ENCODE peak calls at places on chromosomes 13 and 19, in ten cellular contexts. O, F, L, K, J, G, X, W, Z and M are unnamed samples.

GRCh38 chr13:27289016-27289665 is 18.5 kb downstream of the RASL11A start:
- DNase-seq in O (no peak), F (no peak), L (no peak), K (no peak), J (no peak), G (no peak), X (no peak), W (no peak), Z (no peak), M (no peak)

GRCh38 chr19:46508206-46508605 is 12.5 kb upstream of the PNMA8B start:
- DNase-seq in O (no peak), F (no peak), L (no peak), K (no peak), J (no peak), G (no peak), X (no peak), W (peak), Z (no peak), M (no peak)

GRCh38 chr19:30719189-30719990 is 347.2 kb downstream of the ZNF536 start:
- DNase-seq in O (no peak), F (peak), L (peak), K (peak), J (peak), G (peak), X (peak), W (peak), Z (no peak), M (no peak)

GRCh38 chr19:6030214-6030507 is 52.2 kb upstream of the RANBP3 start:
- DNase-seq in O (no peak), F (no peak), L (no peak), K (no peak), J (no peak), G (peak), X (no peak), W (peak), Z (no peak), M (peak)

GRCh38 chr19:51066816-51067215 is 1.9 kb upstream of the KLK13 start:
- DNase-seq in O (no peak), F (no peak), L (no peak), K (no peak), J (no peak), G (no peak), X (no peak), W (no peak), Z (no peak), M (no peak)

GRCh38 chr13:93951153-93951552 is 528.3 kb downstream of the DCT start:
- DNase-seq in O (no peak), F (no peak), L (no peak), K (no peak), J (no peak), G (peak), X (no peak), W (peak), Z (no peak), M (no peak)

GRCh38 chr19:35213678-35214632 is 14.6 kb downstream of the FAM187B start:
- DNase-seq in O (peak), F (peak), L (peak), K (no peak), J (peak), G (peak), X (no peak), W (peak), Z (peak), M (peak)

GRCh38 chr13:24032674-24033073 is 127.8 kb upstream of the SPATA13 start:
- DNase-seq in O (no peak), F (no peak), L (no peak), K (no peak), J (no peak), G (peak), X (no peak), W (peak), Z (no peak), M (no peak)

GRCh38 chr13:21050288-21051197 is 10.8 kb downstream of the LATS2 start:
- DNase-seq in O (no peak), F (no peak), L (no peak), K (no peak), J (no peak), G (no peak), X (no peak), W (peak), Z (no peak), M (no peak)

GRCh38 chr13:19782049-19782726 is 557 bp downstream of the PSPC1 start:
- DNase-seq in O (peak), F (peak), L (peak), K (peak), J (peak), G (peak), X (peak), W (peak), Z (peak), M (peak)

GRCh38 chr13:68232351-68233130 is 1002.4 kb upstream of the PCDH9 start:
- DNase-seq in O (no peak), F (no peak), L (no peak), K (no peak), J (no peak), G (no peak), X (no peak), W (no peak), Z (no peak), M (no peak)

GRCh38 chr19:17873661-17874422 is 2.1 kb downstream of the SLC5A5 start:
- DNase-seq in O (no peak), F (no peak), L (peak), K (peak), J (no peak), G (no peak), X (no peak), W (peak), Z (no peak), M (peak)

GRCh38 chr13:43134896-43135295 is 111.5 kb downstream of the DNAJC15 start:
- DNase-seq in O (no peak), F (no peak), L (no peak), K (no peak), J (no peak), G (no peak), X (no peak), W (no peak), Z (no peak), M (no peak)

GRCh38 chr13:24925318-24926231 is 161.6 kb downstream of the RNF17 start:
- DNase-seq in O (no peak), F (no peak), L (no peak), K (no peak), J (no peak), G (no peak), X (no peak), W (no peak), Z (no peak), M (no peak)

GRCh38 chr19:5103061-5103701 is 134.3 kb downstream of the KDM4B start:
- DNase-seq in O (no peak), F (peak), L (no peak), K (no peak), J (peak), G (peak), X (peak), W (no peak), Z (peak), M (no peak)

GRCh38 chr13:25232937-25233515 is 54.3 kb downstream of the MTMR6 start:
- DNase-seq in O (no peak), F (no peak), L (no peak), K (no peak), J (no peak), G (peak), X (no peak), W (peak), Z (no peak), M (peak)

GRCh38 chr13:48816696-48817095 is 159.0 kb upstream of the FNDC3A start:
- DNase-seq in O (no peak), F (no peak), L (no peak), K (no peak), J (no peak), G (no peak), X (no peak), W (no peak), Z (no peak), M (no peak)

GRCh38 chr13:36913463-36913862 is 6.6 kb downstream of the SMAD9 start:
- DNase-seq in O (no peak), F (no peak), L (no peak), K (no peak), J (no peak), G (no peak), X (no peak), W (no peak), Z (no peak), M (no peak)

GRCh38 chr13:75135325-75135825 is 346.6 kb downstream of the TBC1D4 start:
- DNase-seq in O (no peak), F (no peak), L (no peak), K (no peak), J (no peak), G (peak), X (no peak), W (peak), Z (no peak), M (peak)

GRCh38 chr13:93420206-93420605 is 193.6 kb downstream of the GPC6 start:
- DNase-seq in O (no peak), F (no peak), L (no peak), K (no peak), J (no peak), G (no peak), X (no peak), W (no peak), Z (no peak), M (no peak)

GRCh38 chr13:93259527-93260080 is 33.0 kb downstream of the GPC6 start:
- DNase-seq in O (no peak), F (no peak), L (no peak), K (no peak), J (no peak), G (no peak), X (no peak), W (no peak), Z (no peak), M (no peak)

GRCh38 chr19:1131718-1132552 is 28.1 kb downstream of the GPX4 start:
- DNase-seq in O (peak), F (peak), L (peak), K (peak), J (peak), G (peak), X (peak), W (peak), Z (peak), M (peak)

GRCh38 chr19:41920878-41921277 is 7.4 kb downstream of the ERFL start:
- DNase-seq in O (no peak), F (no peak), L (no peak), K (no peak), J (no peak), G (no peak), X (no peak), W (no peak), Z (no peak), M (no peak)

GRCh38 chr13:42063105-42063504 is 14.7 kb downstream of the DGKH start:
- DNase-seq in O (no peak), F (no peak), L (no peak), K (no peak), J (no peak), G (no peak), X (no peak), W (no peak), Z (no peak), M (no peak)

GRCh38 chr19:42282036-42282762 is 13.1 kb downstream of the CIC start:
- DNase-seq in O (peak), F (no peak), L (no peak), K (no peak), J (no peak), G (no peak), X (no peak), W (peak), Z (peak), M (no peak)

GRCh38 chr19:55486043-55486970 is 1.3 kb downstream of the NAT14 start:
- DNase-seq in O (no peak), F (no peak), L (no peak), K (no peak), J (peak), G (peak), X (no peak), W (no peak), Z (no peak), M (peak)

GRCh38 chr19:33947565-33947964 is 150.9 kb downstream of the KCTD15 start:
- DNase-seq in O (peak), F (no peak), L (no peak), K (no peak), J (no peak), G (no peak), X (no peak), W (no peak), Z (peak), M (peak)

GRCh38 chr13:57629821-57630235 is 1.7 kb upstream of the PCDH17 start:
- DNase-seq in O (peak), F (peak), L (peak), K (peak), J (peak), G (peak), X (peak), W (peak), Z (peak), M (no peak)

GRCh38 chr13:19737844-19738557 is 44.7 kb downstream of the PSPC1 start:
- DNase-seq in O (no peak), F (no peak), L (no peak), K (no peak), J (no peak), G (no peak), X (no peak), W (no peak), Z (no peak), M (no peak)

GRCh38 chr13:44015133-44015532 is 135.4 kb downstream of the LACC1 start:
- DNase-seq in O (no peak), F (no peak), L (no peak), K (no peak), J (no peak), G (no peak), X (no peak), W (no peak), Z (no peak), M (no peak)

GRCh38 chr13:111153977-111154332 is 38.8 kb downstream of the ARHGEF7 start:
- DNase-seq in O (peak), F (no peak), L (no peak), K (peak), J (no peak), G (peak), X (peak), W (peak), Z (peak), M (peak)

DNA sequence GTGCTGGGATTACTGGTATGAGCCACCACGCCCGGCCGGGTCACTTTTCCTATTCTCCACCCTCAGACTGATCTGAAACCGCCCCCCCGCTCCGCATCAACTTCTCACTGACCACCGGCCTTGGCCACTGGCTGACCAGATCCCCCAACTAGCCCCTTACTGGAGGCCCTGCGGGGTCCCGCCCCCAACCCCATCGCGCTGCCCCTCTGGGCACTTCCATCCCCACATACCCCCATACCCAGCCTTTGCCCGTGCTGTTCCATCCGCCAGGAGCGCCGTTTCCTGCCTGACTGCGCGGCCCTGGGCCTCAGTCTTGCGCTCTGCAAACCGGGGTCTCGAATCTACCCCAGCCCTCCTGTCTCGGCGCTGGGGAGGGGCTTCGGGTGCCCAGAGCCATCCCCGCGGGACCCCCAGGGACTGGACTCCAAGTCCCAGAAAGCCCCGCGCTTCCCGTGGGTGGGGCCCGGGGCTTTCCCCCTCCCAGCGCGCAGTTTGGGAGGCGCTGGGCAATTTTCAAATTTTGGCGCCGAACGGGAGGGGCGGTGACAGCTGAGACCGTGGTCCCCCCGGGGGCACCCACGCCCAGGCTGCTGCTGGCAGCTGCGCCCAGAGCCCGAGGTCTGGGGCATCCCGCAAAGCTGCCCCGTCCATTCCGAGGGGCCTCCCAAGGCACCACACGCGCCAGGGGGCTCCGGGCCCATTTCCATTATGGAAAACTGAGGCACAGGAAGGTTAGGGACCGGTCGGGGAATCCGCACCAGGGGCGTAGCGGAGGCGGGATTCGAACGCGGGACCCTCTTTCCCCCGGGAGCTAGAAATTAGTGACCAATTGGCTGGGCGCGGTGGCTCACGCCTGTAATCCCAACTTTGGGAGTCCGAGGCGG is 5.2 kb upstream of the LMNB2 start:
- DNase-seq in O (no peak), F (peak), L (peak), K (peak), J (no peak), G (peak), X (peak), W (peak), Z (peak), M (peak)
- TF ChIP-seq CTCF in O (no peak), F (no peak), L (no peak), K (no peak), J (no peak), G (peak), X (no peak), W (peak), Z (no peak), M (peak)

DNA sequence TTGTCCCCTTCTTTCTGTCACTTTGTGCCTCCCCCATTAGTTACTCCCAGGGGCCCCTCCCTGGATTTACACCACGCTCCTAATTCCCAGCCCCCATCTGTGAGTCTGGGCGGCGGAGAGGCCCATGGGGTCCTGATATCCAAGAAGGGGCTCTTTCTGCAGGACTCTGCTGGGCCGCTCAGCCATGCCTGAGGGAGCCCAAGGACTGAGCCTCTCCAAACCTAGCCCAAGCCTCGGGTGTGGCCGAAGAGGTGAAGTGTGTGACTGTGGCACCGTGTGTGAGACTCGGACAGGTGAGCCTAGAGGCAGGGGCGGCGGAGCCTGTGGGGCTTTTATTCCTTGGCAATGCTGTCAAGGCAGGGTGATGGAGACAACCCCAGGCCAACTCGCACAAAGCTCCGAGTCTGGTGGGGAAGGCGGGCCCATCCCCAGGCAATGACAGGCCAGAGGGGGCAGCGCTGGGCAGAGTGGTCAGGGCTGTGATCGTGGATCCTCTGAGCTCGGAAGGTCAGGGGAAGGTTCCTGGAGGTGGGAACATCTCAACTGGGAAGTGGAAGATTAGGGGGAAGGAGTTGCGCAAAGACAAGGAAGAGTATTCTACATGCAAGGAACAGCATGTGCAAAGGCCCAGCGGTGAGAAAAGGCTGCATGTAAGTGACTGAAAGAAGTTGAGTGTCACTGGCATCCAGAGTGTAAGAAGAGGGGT is 1.6 kb downstream of the PLEKHG2 start:
- DNase-seq in O (no peak), F (no peak), L (no peak), K (peak), J (peak), G (peak), X (peak), W (no peak), Z (peak), M (no peak)
- TF ChIP-seq CTCF in O (no peak), F (no peak), L (peak), K (no peak), J (no peak), G (peak), X (no peak), W (peak), Z (no peak), M (no peak)

GRCh38 chr19:47609885-47610545 is 1.1 kb downstream of the BICRA start:
- DNase-seq in O (no peak), F (peak), L (peak), K (peak), J (peak), G (peak), X (peak), W (peak), Z (peak), M (peak)

GRCh38 chr19:47607564-47608073 is 1.3 kb upstream of the BICRA start:
- DNase-seq in O (no peak), F (no peak), L (no peak), K (no peak), J (no peak), G (no peak), X (no peak), W (no peak), Z (no peak), M (no peak)

GRCh38 chr19:47608908-47609879 is at the start of gene BICRA:
- DNase-seq in O (peak), F (peak), L (peak), K (peak), J (peak), G (peak), X (peak), W (peak), Z (peak), M (peak)

GRCh38 chr19:47610546-47610894 is 1.6 kb downstream of the BICRA start:
- DNase-seq in O (no peak), F (no peak), L (no peak), K (no peak), J (no peak), G (no peak), X (no peak), W (no peak), Z (no peak), M (no peak)

GRCh38 chr19:47608074-47608907 is 643 bp upstream of the BICRA start:
- DNase-seq in O (peak), F (peak), L (peak), K (peak), J (peak), G (peak), X (peak), W (peak), Z (peak), M (peak)
- TF ChIP-seq CTCF in O (no peak), F (peak), L (peak), K (no peak), J (peak), G (peak), X (peak), W (peak), Z (peak), M (no peak)

GRCh38 chr19:28239270-28239669 is 973.7 kb downstream of the UQCRFS1 start:
- DNase-seq in O (no peak), F (no peak), L (no peak), K (peak), J (no peak), G (no peak), X (no peak), W (peak), Z (no peak), M (no peak)
- TF ChIP-seq CTCF in O (no peak), F (no peak), L (no peak), K (peak), J (no peak), G (peak), X (no peak), W (peak), Z (no peak), M (no peak)

DNA sequence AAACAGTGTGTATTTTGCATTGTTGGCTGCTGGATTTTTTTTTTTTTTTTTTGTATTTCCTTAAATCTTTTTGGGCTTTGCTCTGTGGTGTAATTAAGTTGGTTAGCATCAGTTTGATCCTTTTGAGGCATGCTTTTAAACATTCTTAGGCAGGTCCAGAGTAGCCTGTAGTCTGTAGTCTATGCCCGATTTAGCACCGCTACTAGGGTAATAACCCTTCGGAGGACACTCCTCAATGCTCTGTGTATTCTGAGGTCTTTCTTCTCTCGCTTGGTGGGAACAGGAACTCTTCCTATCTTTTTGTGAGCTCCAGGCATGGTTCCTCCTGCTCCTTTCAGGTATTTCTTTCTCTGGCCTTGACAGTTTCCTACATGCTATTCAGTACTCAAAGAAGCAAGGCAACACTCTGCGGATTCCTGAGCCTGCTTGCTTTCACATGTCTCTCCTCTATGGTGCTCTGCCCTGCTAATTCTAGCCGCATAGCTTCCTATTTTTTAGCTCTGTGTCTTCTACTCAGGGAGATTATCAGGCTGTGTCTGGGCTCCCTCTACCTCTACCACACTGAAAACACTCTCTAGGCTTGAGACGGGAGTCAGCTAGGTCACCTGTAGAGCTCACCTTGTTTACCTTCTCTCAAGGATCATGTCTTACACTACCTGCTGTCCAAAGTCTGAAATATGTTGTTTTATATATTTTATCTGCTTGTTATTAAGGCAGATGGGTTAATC is 195.1 kb downstream of the NDFIP2 start:
- DNase-seq in O (no peak), F (no peak), L (no peak), K (no peak), J (no peak), G (no peak), X (no peak), W (no peak), Z (no peak), M (no peak)
- TF ChIP-seq CTCF in O (no peak), F (no peak), L (no peak), K (no peak), J (no peak), G (no peak), X (peak), W (no peak), Z (no peak), M (no peak)